ENCODE peak calls at places on chromosomes 2 and 18, in five cellular contexts. C is CD8-positive, alpha-beta T cell; E is germinal center; T is cardiac muscle cell; V is activated CD4-positive, CD25-positive, alpha-beta regulatory T cell. W is an unnamed sample.

GRCh38 chr2:177338177-177338721 is 54.3 kb upstream of the AGPS start:
- DNase-seq in V (no peak), E (no peak), T (no peak), C (no peak), W (no peak)

GRCh38 chr2:172109256-172109655 is 6.6 kb upstream of the DLX2 start:
- DNase-seq in T (no peak), E (no peak), C (no peak), V (no peak), W (no peak)

GRCh38 chr2:200528228-200528627 is 2.2 kb downstream of the SGO2 start:
- DNase-seq in V (no peak), T (no peak), C (no peak), E (no peak), W (no peak)

GRCh38 chr2:116669782-116670181 is 1144.7 kb upstream of the DDX18 start:
- DNase-seq in E (no peak), T (no peak), C (no peak), V (no peak), W (no peak)

GRCh38 chr2:86042256-86043168 is 63.2 kb downstream of the POLR1A start:
- DNase-seq in C (no peak), V (no peak), E (no peak), T (no peak), W (no peak)

GRCh38 chr2:40488101-40488598 is 36.3 kb upstream of the SLC8A1 start:
- DNase-seq in E (no peak), V (no peak), C (no peak), T (peak), W (no peak)

GRCh38 chr18:9792565-9793226 is 84.6 kb downstream of the RAB31 start:
- DNase-seq in T (no peak), E (peak), V (no peak), C (no peak), W (peak)

GRCh38 chr2:53347219-53347618 is 420.4 kb upstream of the CHAC2 start:
- DNase-seq in V (no peak), C (no peak), T (no peak), E (no peak), W (no peak)

GRCh38 chr2:120444691-120445240 is 98.8 kb downstream of the INHBB start:
- DNase-seq in E (no peak), C (no peak), T (no peak), V (no peak), W (no peak)

GRCh38 chr2:70118798-70119454 is 31.6 kb downstream of the PCBP1 start:
- DNase-seq in T (peak), V (no peak), E (no peak), C (no peak), W (no peak)

GRCh38 chr2:10448646-10449480 is 736 bp upstream of the ODC1 start:
- DNase-seq in E (peak), C (peak), V (peak), T (peak), W (peak)

GRCh38 chr18:32803571-32803970 is 30.7 kb upstream of the KLHL14 start:
- DNase-seq in E (peak), V (no peak), C (no peak), T (no peak), W (peak)

GRCh38 chr18:63445067-63445466 is 22.8 kb upstream of the VPS4B start:
- DNase-seq in C (no peak), E (no peak), V (no peak), T (no peak), W (no peak)

GRCh38 chr18:332721-333513 is 65.1 kb upstream of the THOC1 start:
- DNase-seq in T (no peak), C (no peak), V (no peak), E (no peak), W (no peak)

GRCh38 chr2:186696804-186697203 is 2.9 kb downstream of the FAM171B start:
- DNase-seq in C (no peak), V (no peak), T (no peak), E (no peak), W (no peak)

GRCh38 chr18:73462092-73462491 is 594.3 kb upstream of the NETO1 start:
- DNase-seq in E (no peak), T (no peak), V (no peak), C (no peak), W (no peak)

GRCh38 chr2:60569680-60570111 is 16.2 kb upstream of the BCL11A start:
- DNase-seq in V (no peak), T (peak), E (peak), C (no peak), W (no peak)

GRCh38 chr2:18345848-18346247 is 214.6 kb downstream of the RDH14 start:
- DNase-seq in E (no peak), C (no peak), T (peak), V (no peak), W (no peak)

GRCh38 chr18:64966667-64967066 is 784.1 kb upstream of the CDH7 start:
- DNase-seq in V (no peak), E (no peak), T (peak), C (no peak), W (no peak)